ENCODE peak calls at places on chromosomes 2 and 18, in five cellular contexts. Z is H1, K is HepG2, D is stomach, V is suprapubic skin. H is an unnamed sample.

GRCh38 chr2:52613064-52613463 is 1154.5 kb upstream of the CHAC2 start:
- DNase-seq in Z (no peak), K (no peak), D (no peak), V (no peak), H (no peak)

GRCh38 chr2:66929632-66930385 is 467.3 kb upstream of the ETAA1 start:
- DNase-seq in Z (no peak), K (no peak), D (peak; percentile 65), V (peak; percentile 67), H (peak; percentile 64)

GRCh38 chr2:85162746-85163301 is 29.6 kb downstream of the TCF7L1 start:
- DNase-seq in Z (no peak), K (no peak), D (no peak), V (no peak), H (no peak)

GRCh38 chr2:45083175-45083574 is 73.9 kb upstream of the SIX2 start:
- DNase-seq in Z (no peak), K (no peak), D (no peak), V (no peak), H (no peak)

GRCh38 chr2:96265349-96265839 is 403 bp downstream of the TMEM127 start:
- DNase-seq in Z (peak; percentile 69), K (peak; percentile 23), D (peak; percentile 36), V (peak; percentile 88), H (no peak)

GRCh38 chr18:55588876-55589595 is 1.0 kb upstream of the TCF4 start:
- DNase-seq in Z (no peak), K (no peak), D (no peak), V (no peak), H (no peak)

GRCh38 chr2:172226244-172227061 is 123.8 kb upstream of the DLX2 start:
- DNase-seq in Z (no peak), K (peak; percentile 63), D (peak; percentile 72), V (no peak), H (no peak)

GRCh38 chr2:206693399-206694137 is 24.6 kb downstream of the DYTN start:
- DNase-seq in Z (peak; percentile 50), K (peak; percentile 65), D (no peak), V (no peak), H (no peak)

GRCh38 chr18:48031011-48031480 is 100.6 kb upstream of the SMAD2 start:
- DNase-seq in Z (peak; percentile 52), K (peak; percentile 48), D (peak; percentile 67), V (no peak), H (peak; percentile 35)

GRCh38 chr18:46676162-46676830 is 19.3 kb upstream of the LOXHD1 start:
- DNase-seq in Z (no peak), K (no peak), D (no peak), V (no peak), H (no peak)

GRCh38 chr2:220601674-220602073 is 970.4 kb downstream of the EPHA4 start:
- DNase-seq in Z (no peak), K (no peak), D (no peak), V (no peak), H (no peak)

GRCh38 chr2:58042486-58042970 is 4.1 kb upstream of the VRK2 start:
- DNase-seq in Z (no peak), K (peak; percentile 95), D (no peak), V (no peak), H (no peak)

GRCh38 chr2:45729753-45730512 is 78.5 kb downstream of the PRKCE start:
- DNase-seq in Z (no peak), K (peak; percentile 57), D (no peak), V (no peak), H (no peak)

GRCh38 chr2:136319651-136320050 is 201.7 kb upstream of the CXCR4 start:
- DNase-seq in Z (no peak), K (no peak), D (no peak), V (no peak), H (no peak)

GRCh38 chr2:59184281-59185020 is 943.3 kb upstream of the FANCL start:
- DNase-seq in Z (no peak), K (no peak), D (no peak), V (no peak), H (no peak)

GRCh38 chr2:56703001-56703400 is 519.2 kb downstream of the CCDC85A start:
- DNase-seq in Z (no peak), K (no peak), D (no peak), V (no peak), H (no peak)

GRCh38 chr2:6909431-6910385 is 7.5 kb upstream of the RNF144A start:
- DNase-seq in Z (no peak), K (no peak), D (no peak), V (no peak), H (no peak)

GRCh38 chr18:46953195-46953594 is 35.8 kb downstream of the KATNAL2 start:
- DNase-seq in Z (no peak), K (no peak), D (no peak), V (no peak), H (no peak)

GRCh38 chr2:126634273-126634861 is 21.6 kb upstream of the GYPC start:
- DNase-seq in Z (peak; percentile 53), K (no peak), D (no peak), V (no peak), H (no peak)

GRCh38 chr2:112164876-112165275 is 26.7 kb downstream of the FBLN7 start:
- DNase-seq in Z (no peak), K (no peak), D (no peak), V (no peak), H (no peak)

GRCh38 chr2:96501886-96502810 is 3.0 kb downstream of the NEURL3 start:
- DNase-seq in Z (peak; percentile 44), K (peak; percentile 49), D (no peak), V (no peak), H (peak; percentile 78)

GRCh38 chr2:38526195-38526594 is 76.5 kb downstream of the HNRNPLL start:
- DNase-seq in Z (no peak), K (no peak), D (no peak), V (no peak), H (no peak)

GRCh38 chr18:49561377-49562193 is at the start of gene LIPG:
- DNase-seq in Z (peak; percentile 81), K (peak; percentile 34), D (peak; percentile 61), V (no peak), H (no peak)

GRCh38 chr2:84855730-84856129 is 25.2 kb downstream of the TRABD2A start:
- DNase-seq in Z (peak; percentile 74), K (no peak), D (no peak), V (no peak), H (no peak)

DNA sequence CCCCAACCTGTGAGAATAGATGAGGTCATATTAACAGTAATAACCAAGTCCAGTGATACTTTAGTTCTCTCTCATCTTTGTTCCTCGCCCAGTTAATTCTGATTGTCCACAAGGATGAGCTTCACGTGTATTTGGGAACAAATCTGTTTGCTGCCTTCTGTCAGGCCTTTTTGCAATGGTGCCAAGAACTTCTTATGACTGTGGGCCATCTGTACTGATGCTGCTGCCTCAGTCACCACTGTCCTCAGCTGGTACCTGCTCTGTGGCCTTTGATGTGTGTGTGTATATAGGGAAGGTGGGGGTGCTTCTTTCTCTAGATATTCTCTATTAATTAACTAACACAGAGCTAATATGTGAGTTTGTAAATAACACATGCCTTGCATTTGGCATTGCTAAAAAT is 392.9 kb downstream of the TGIF1 start:
- DNase-seq in Z (no peak), K (no peak), D (no peak), V (no peak), H (no peak)
- TF ChIP-seq POLR2AphosphoS5 in Z (no peak), K (no peak), D (no peak), V (no peak), H (no peak)

GRCh38 chr2:54954158-54954557 is 96.1 kb downstream of the RTN4 start:
- DNase-seq in Z (no peak), K (no peak), D (no peak), V (no peak), H (peak; percentile 56)
- H3K4me3 ChIP-seq in Z (no peak overlapping the region), K (no peak overlapping the region), D (no peak overlapping the region), V (no peak overlapping the region), H (no peak overlapping the region)

GRCh38 chr2:219387284-219388126 is at the start of gene DNPEP:
- DNase-seq in Z (peak; percentile 96), K (peak; percentile 86), D (peak; percentile 95), V (peak; percentile 95), H (peak; percentile 99)
- TF ChIP-seq POLR2A in Z (peak; percentile 76), K (peak; percentile 82), D (no peak), V (no peak), H (peak; percentile 23)

GRCh38 chr2:80050246-80050645 is 254.3 kb downstream of the LRRTM1 start:
- DNase-seq in Z (no peak), K (no peak), D (no peak), V (no peak), H (no peak)
- TF ChIP-seq POLR2AphosphoS5 in Z (no peak), K (no peak), D (no peak), V (no peak), H (no peak)

GRCh38 chr2:200525066-200525465 is 941 bp upstream of the SGO2 start:
- DNase-seq in Z (no peak), K (no peak), D (no peak), V (no peak), H (no peak)
- H3K4me3 ChIP-seq in Z (no peak overlapping the region), K (no peak overlapping the region), D (no peak overlapping the region), V (peak overlapping the region; percentile 71), H (peak overlapping the region; percentile 83)

GRCh38 chr18:12990128-12990485 is 1.1 kb upstream of the CEP192 start:
- DNase-seq in Z (no peak), K (no peak), D (no peak), V (no peak), H (no peak)
- TF ChIP-seq POLR2A in Z (no peak), K (no peak), D (peak; percentile 14), V (no peak), H (no peak)

GRCh38 chr2:113181491-113182051 is 7.8 kb downstream of the PSD4 start:
- DNase-seq in Z (no peak), K (no peak), D (peak; percentile 59), V (peak; percentile 37), H (peak; percentile 74)
- TF ChIP-seq POLR2AphosphoS5 in Z (no peak), K (no peak), D (no peak), V (no peak), H (peak; percentile 19)

DNA sequence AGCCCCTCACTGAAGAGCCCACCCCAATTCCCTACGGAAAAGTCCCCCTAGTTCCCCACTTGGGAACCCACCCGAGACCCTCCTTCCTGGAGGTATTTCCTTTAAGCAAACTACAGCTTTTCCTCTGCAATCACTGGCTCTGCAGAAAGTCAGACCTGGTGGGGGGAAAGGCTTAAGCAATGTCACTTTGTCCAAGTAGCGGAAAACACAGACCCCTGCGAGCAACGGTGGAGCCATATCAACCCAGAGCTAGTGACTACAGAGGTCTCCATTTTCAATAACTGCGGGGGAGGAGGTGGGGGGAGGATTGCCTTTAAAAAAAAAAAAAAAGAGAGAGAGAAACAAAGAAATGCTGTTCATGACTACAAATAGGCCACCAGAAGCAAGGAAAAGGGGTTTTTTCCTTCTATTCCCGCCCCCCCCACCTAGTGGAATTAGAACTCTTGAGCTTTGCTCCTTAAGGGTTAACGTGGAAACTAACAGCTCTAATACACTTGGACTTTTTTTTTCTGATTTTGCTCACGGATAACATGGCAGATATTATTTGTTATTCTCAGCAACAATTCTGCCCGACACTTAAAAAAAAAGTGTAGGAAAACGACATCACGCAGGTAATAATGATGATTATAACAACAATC is 1.1 kb upstream of the FRZB start:
- DNase-seq in Z (no peak), K (no peak), D (no peak), V (no peak), H (no peak)
- H3K4me3 ChIP-seq in Z (peak overlapping the region; percentile 48), K (peak overlapping the region; percentile 60), D (peak overlapping the region; percentile 53), V (peak overlapping the region; percentile 54), H (no peak overlapping the region)

H was measured in spleen.